ENCODE peak calls at places on chromosomes 12 and 14, in seven cellular contexts. J is mucosa of descending colon, B is MG63, Z is astrocyte of the spinal cord, V is psoas muscle, Q is dorsolateral prefrontal cortex, D is GM06990. P is an unnamed sample.

GRCh38 chr12:66111605-66112004 is 18.9 kb downstream of the LLPH start:
- DNase-seq in J (no peak), B (no peak), Z (no peak), V (no peak), Q (no peak), D (no peak), P (peak)

GRCh38 chr14:83548061-83548839 is 1981.7 kb upstream of the FLRT2 start:
- DNase-seq in J (no peak), B (peak), Z (peak), V (no peak), Q (no peak), D (no peak), P (peak)

GRCh38 chr12:66120477-66120876 is 10.1 kb downstream of the LLPH start:
- DNase-seq in J (no peak), B (no peak), Z (no peak), V (no peak), Q (no peak), D (no peak), P (no peak)

GRCh38 chr12:113119980-113120669 is 15.4 kb downstream of the RASAL1 start:
- DNase-seq in J (no peak), B (no peak), Z (no peak), V (no peak), Q (peak), D (no peak), P (no peak)

GRCh38 chr12:76586764-76587395 is 27.3 kb upstream of the OSBPL8 start:
- DNase-seq in J (no peak), B (no peak), Z (peak), V (no peak), Q (no peak), D (peak), P (peak)

GRCh38 chr12:68577949-68578348 is 32.8 kb upstream of the RAP1B start:
- DNase-seq in J (no peak), B (no peak), Z (no peak), V (no peak), Q (no peak), D (no peak), P (no peak)

GRCh38 chr14:39469094-39469710 is 37.0 kb upstream of the FBXO33 start:
- DNase-seq in J (no peak), B (no peak), Z (no peak), V (no peak), Q (no peak), D (peak), P (peak)

GRCh38 chr12:94615284-94616216 is 34.8 kb downstream of the TMCC3 start:
- DNase-seq in J (peak), B (peak), Z (peak), V (peak), Q (no peak), D (no peak), P (peak)

GRCh38 chr12:2682301-2683282 is 112.2 kb upstream of the FKBP4 start:
- DNase-seq in J (no peak), B (peak), Z (peak), V (no peak), Q (no peak), D (no peak), P (peak)

GRCh38 chr12:38998887-38999482 is 93.6 kb upstream of the CPNE8 start:
- DNase-seq in J (no peak), B (no peak), Z (no peak), V (no peak), Q (no peak), D (no peak), P (no peak)

GRCh38 chr14:53767566-53767965 is 189.1 kb downstream of the BMP4 start:
- DNase-seq in J (no peak), B (no peak), Z (peak), V (no peak), Q (no peak), D (no peak), P (peak)

GRCh38 chr12:99611117-99611516 is 36.4 kb upstream of the GARIN6 start:
- DNase-seq in J (no peak), B (no peak), Z (no peak), V (no peak), Q (no peak), D (no peak), P (no peak)

GRCh38 chr12:49824886-49825285 is 3.3 kb downstream of the NCKAP5L start:
- DNase-seq in J (no peak), B (no peak), Z (peak), V (no peak), Q (no peak), D (no peak), P (peak)

GRCh38 chr12:13784504-13784903 is 196.9 kb downstream of the GRIN2B start:
- DNase-seq in J (no peak), B (no peak), Z (no peak), V (no peak), Q (no peak), D (no peak), P (peak)

GRCh38 chr14:77026930-77027537 is 1.5 kb downstream of the IRF2BPL start:
- DNase-seq in J (peak), B (peak), Z (peak), V (peak), Q (no peak), D (peak), P (no peak)

GRCh38 chr12:32024884-32025599 is 65.8 kb downstream of the RESF1 start:
- DNase-seq in J (no peak), B (no peak), Z (no peak), V (no peak), Q (no peak), D (no peak), P (no peak)

GRCh38 chr12:103930787-103931536 is 752 bp downstream of the HSP90B1 start:
- DNase-seq in J (peak), B (peak), Z (peak), V (peak), Q (no peak), D (peak), P (peak)

GRCh38 chr14:74654931-74655330 is 42.9 kb upstream of the LTBP2 start:
- DNase-seq in J (no peak), B (no peak), Z (no peak), V (no peak), Q (no peak), D (no peak), P (no peak)
- H3K4me3 ChIP-seq in J (no peak), B (no peak), Z (no peak), V (no peak), Q (no peak), D (no peak), P (no peak)

GRCh38 chr12:56721721-56722120 is 3.4 kb downstream of the NACA start:
- DNase-seq in J (no peak), B (no peak), Z (no peak), V (no peak), Q (no peak), D (no peak), P (no peak)
- H3K4me3 ChIP-seq in J (no peak), B (no peak), Z (no peak), V (peak), Q (no peak), D (peak), P (peak)

DNA sequence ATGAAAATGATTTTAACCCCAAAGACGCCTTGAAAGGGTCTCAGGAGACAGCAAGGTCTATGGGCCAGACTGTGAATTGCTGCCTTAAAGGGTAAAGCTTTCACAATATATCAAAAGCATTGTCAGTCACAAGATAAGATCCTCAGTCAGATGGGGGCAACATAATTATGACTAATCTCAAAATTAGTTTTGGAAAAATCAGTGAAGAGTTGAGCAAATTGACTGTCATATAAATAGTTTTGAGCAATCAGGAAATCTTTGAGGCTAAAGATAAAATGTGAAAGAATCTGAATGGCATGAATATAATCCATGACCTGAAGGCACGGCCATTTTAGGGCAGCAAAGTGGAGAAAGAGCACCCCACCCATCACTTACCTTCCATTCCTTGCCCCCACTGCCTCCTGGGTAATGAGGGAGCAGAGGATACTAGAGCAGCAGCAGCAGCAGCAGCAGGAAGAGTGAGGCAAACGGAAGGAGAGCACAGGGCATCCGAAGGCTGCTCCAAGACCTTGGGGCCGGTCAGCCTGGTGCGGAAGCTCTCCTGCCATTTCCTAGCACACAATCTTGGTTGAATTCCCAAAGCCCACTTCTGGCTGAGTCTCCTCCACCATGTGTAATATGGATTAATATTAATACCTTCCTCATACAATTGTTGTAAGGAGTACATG is 7.0 kb downstream of the STON2 start:
- DNase-seq in J (no peak), B (no peak), Z (no peak), V (no peak), Q (no peak), D (no peak), P (no peak)
- H3K4me3 ChIP-seq in J (no peak), B (no peak), Z (no peak), V (no peak), Q (no peak), D (no peak), P (no peak)

DNA sequence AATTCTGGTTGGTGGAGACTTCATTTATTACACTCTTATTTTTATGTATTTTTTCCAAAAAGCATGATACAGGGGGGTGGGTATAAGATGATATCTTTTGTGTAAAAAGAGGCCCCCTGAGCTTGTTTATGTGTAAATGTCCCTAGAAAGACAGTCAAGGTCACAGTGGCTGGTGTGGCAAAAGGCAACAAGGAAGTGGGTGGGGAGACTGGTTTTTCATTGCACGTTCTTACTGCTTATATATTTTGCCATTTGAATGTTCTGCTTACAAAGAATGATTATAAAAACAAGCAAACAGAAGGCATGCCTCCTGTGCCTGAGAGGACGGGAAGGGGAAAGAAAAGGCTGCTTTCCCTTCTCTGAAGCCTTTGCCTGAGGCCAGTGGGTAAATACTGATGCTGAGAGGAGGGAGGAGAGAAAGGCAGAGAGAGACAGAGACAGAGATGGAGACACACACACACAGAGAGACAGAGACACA is 24.1 kb upstream of the ADIPOR2 start:
- DNase-seq in J (no peak), B (no peak), Z (no peak), V (no peak), Q (no peak), D (no peak), P (no peak)
- H3K4me3 ChIP-seq in J (no peak), B (no peak), Z (no peak), V (no peak), Q (no peak), D (no peak), P (no peak)

DNA sequence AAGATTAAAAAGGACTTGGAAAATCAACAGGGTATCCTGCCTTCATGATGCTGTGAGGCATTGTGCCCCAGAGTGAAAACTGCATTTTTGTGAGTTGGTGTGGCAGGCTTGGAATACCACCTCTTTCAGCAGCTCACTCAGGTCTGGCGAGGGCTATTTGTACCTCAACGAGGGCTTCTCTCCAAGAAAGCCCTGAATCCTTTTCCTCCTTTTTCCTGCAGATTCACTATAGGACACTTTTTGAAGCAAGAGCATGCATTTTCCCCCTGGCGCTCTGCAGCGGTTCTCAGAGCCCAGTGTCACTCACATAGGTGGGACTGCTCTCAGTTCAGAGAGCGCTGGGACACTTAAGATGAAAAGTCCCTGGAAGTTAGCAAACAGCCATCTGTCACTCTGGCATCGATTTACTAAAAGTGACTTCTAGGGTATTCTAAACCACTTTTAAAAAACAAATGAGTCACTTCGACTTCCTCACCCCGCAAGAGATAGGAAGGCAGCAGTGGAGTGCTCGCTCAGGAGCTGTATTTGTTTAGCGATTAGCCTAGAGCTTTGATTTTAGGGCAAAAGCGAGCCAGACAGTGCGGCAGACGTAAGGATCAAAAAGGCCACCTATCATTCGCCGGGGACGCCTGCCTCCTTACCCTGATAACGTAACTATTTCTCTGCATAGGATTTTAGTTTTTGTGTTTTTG is 782 bp upstream of the LGR5 start:
- DNase-seq in J (no peak), B (no peak), Z (peak), V (no peak), Q (no peak), D (no peak), P (no peak)
- H3K4me3 ChIP-seq in J (no peak), B (peak), Z (peak), V (peak), Q (peak), D (no peak), P (peak)

DNA sequence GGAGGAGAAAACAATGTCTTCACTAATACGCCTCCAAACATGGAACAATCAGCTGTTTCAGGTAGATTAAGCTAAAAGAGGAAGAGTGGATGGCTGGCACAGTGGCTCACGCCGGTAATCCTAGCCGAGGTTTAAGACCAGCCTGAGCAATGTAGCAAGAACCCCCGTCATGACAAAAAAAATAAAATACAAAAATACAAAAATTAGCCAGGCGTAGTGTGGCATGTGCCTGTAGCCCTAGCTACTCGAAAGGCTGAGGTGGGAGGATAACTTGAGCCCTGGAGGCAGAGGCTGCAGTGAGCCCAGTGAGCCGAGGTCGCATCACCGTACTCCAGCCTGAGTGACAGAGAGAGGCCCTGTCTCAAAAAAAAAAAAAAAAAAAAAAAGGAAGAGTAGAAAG is 1.2 kb upstream of the MED13L start:
- DNase-seq in J (no peak), B (no peak), Z (no peak), V (no peak), Q (no peak), D (no peak), P (no peak)
- H3K4me3 ChIP-seq in J (no peak), B (no peak), Z (no peak), V (no peak), Q (no peak), D (no peak), P (no peak)

GRCh38 chr12:6302621-6303020 is 7.9 kb upstream of the PLEKHG6 start:
- DNase-seq in J (no peak), B (no peak), Z (no peak), V (no peak), Q (no peak), D (no peak), P (no peak)
- H3K4me3 ChIP-seq in J (no peak), B (no peak), Z (no peak), V (no peak), Q (no peak), D (no peak), P (no peak)

DNA sequence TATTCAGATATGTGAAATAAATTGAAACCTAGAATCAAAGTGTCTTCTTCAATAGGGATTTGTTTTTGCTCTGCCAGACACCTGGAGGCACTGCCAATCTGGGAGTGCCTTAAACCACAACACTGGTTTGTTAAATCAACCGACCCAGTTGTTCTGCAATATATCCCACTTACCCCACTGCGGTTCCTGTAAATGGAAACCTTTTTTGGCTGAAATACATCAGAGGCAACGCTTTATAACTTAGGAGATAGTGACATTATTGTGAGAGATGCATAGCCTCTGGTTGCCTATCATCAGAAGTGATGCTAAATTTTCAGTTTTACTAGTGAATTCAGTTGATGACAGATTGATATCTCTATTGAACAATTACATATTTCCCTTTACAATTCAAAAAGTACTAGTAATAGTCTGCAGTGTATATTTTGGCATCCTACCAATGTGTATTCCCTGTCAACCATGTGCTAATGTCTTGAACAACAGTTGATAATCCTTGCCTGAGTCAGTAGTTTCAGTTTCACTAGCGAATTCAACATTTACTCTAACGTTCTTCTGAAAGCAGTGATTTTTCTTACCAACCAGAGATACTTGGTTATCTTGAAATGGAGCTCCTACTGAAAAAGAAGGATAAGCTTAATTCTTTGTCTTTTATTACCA is 30.5 kb downstream of the PPP2R5C start:
- DNase-seq in J (no peak), B (no peak), Z (peak), V (no peak), Q (no peak), D (no peak), P (peak)
- H3K4me3 ChIP-seq in J (no peak), B (peak), Z (peak), V (peak), Q (peak), D (no peak), P (peak)

GRCh38 chr12:71045781-71046180 is 112.0 kb downstream of the TSPAN8 start:
- DNase-seq in J (no peak), B (peak), Z (peak), V (no peak), Q (no peak), D (no peak), P (peak)
- H3K4me3 ChIP-seq in J (no peak), B (no peak), Z (no peak), V (no peak), Q (no peak), D (no peak), P (no peak)

GRCh38 chr12:108595711-108596647 is 1.9 kb downstream of the TMEM119 start:
- DNase-seq in J (no peak), B (no peak), Z (no peak), V (no peak), Q (no peak), D (no peak), P (no peak)
- H3K4me3 ChIP-seq in J (no peak), B (peak), Z (no peak), V (no peak), Q (no peak), D (no peak), P (peak)

P was measured in fibroblast of villous mesenchyme.